ENCODE peak calls at places on chromosomes 11 and 22, in nine cellular contexts. M, J, S, A, K, T, V, B and R are unnamed samples. For H3K36me3, the result is how much of the 10 kb centered on the place peaks cover.

GRCh38 chr11:124798991-124799383 is 1.2 kb downstream of the MSANTD2 start:
- DNase-seq in M (peak), J (peak), S (no peak), A (peak), K (peak), T (peak), V (no peak), B (no peak), R (no peak)

GRCh38 chr11:47259178-47259977 is 1.6 kb downstream of the NR1H3 start:
- DNase-seq in M (peak), J (no peak), S (no peak), A (peak), K (peak), T (peak), V (peak), B (no peak), R (no peak)

GRCh38 chr11:73315288-73316020 is 7.4 kb downstream of the ARHGEF17 start:
- DNase-seq in M (no peak), J (no peak), S (no peak), A (no peak), K (no peak), T (no peak), V (no peak), B (no peak), R (no peak)

GRCh38 chr11:10409207-10409661 is 45.8 kb upstream of the AMPD3 start:
- DNase-seq in M (no peak), J (no peak), S (no peak), A (no peak), K (no peak), T (no peak), V (no peak), B (no peak), R (no peak)

GRCh38 chr11:9565822-9566560 is 7.5 kb upstream of the WEE1 start:
- DNase-seq in M (peak), J (peak), S (peak), A (peak), K (peak), T (peak), V (peak), B (no peak), R (no peak)

GRCh38 chr22:50628543-50629134 is 687 bp upstream of the ARSA start:
- DNase-seq in M (no peak), J (no peak), S (no peak), A (no peak), K (no peak), T (no peak), V (no peak), B (no peak), R (no peak)

GRCh38 chr11:8067929-8068575 is 13.0 kb upstream of the TUB start:
- DNase-seq in M (no peak), J (no peak), S (no peak), A (no peak), K (no peak), T (no peak), V (no peak), B (peak), R (no peak)

GRCh38 chr11:134510641-134511040 is 98.6 kb upstream of the B3GAT1 start:
- DNase-seq in M (no peak), J (no peak), S (no peak), A (no peak), K (no peak), T (no peak), V (no peak), B (no peak), R (peak)

GRCh38 chr11:89181111-89181510 is 3.4 kb downstream of the TYR start:
- DNase-seq in M (no peak), J (no peak), S (no peak), A (no peak), K (no peak), T (peak), V (no peak), B (no peak), R (no peak)

GRCh38 chr22:50125029-50125428 is 35.2 kb downstream of the MOV10L1 start:
- DNase-seq in M (no peak), J (no peak), S (no peak), A (no peak), K (no peak), T (no peak), V (no peak), B (no peak), R (no peak)

GRCh38 chr11:69014084-69014935 is 1.3 kb upstream of the MRGPRF start:
- DNase-seq in M (no peak), J (no peak), S (no peak), A (peak), K (no peak), T (peak), V (no peak), B (peak), R (no peak)

GRCh38 chr11:64341851-64342791 is 2.1 kb downstream of the CCDC88B start:
- DNase-seq in M (peak), J (peak), S (peak), A (peak), K (peak), T (peak), V (peak), B (peak), R (peak)

GRCh38 chr11:43489869-43490465 is 131.2 kb downstream of the TTC17 start:
- DNase-seq in M (no peak), J (no peak), S (no peak), A (no peak), K (no peak), T (no peak), V (no peak), B (no peak), R (no peak)

GRCh38 chr11:47553417-47553746 is 450 bp upstream of the CELF1 start:
- DNase-seq in M (no peak), J (no peak), S (no peak), A (no peak), K (no peak), T (no peak), V (no peak), B (no peak), R (no peak)

GRCh38 chr11:79076526-79077115 is 364.2 kb downstream of the TENM4 start:
- DNase-seq in M (peak), J (peak), S (no peak), A (no peak), K (peak), T (no peak), V (peak), B (peak), R (no peak)

GRCh38 chr22:24506802-24507438 is 11.8 kb downstream of the UPB1 start:
- DNase-seq in M (no peak), J (no peak), S (no peak), A (no peak), K (peak), T (peak), V (no peak), B (no peak), R (no peak)

GRCh38 chr11:6655790-6656580 is at the start of gene DCHS1:
- DNase-seq in M (peak), J (no peak), S (no peak), A (peak), K (no peak), T (no peak), V (no peak), B (no peak), R (no peak)

GRCh38 chr11:116693206-116694016 is 79.4 kb downstream of the BUD13 start:
- DNase-seq in M (no peak), J (peak), S (no peak), A (no peak), K (peak), T (no peak), V (peak), B (no peak), R (no peak)

GRCh38 chr22:23033116-23033905 is 37.0 kb upstream of the GNAZ start:
- DNase-seq in M (no peak), J (no peak), S (no peak), A (no peak), K (no peak), T (no peak), V (no peak), B (no peak), R (no peak)

GRCh38 chr11:8613036-8613435 is 19.0 kb upstream of the STK33 start:
- DNase-seq in M (no peak), J (peak), S (no peak), A (no peak), K (no peak), T (no peak), V (no peak), B (no peak), R (no peak)

GRCh38 chr11:77351281-77351905 is 49.9 kb upstream of the GDPD4 start:
- DNase-seq in M (no peak), J (peak), S (no peak), A (no peak), K (no peak), T (peak), V (no peak), B (no peak), R (no peak)

GRCh38 chr11:69508974-69509373 is 27.5 kb downstream of the LINC01488 start:
- DNase-seq in M (no peak), J (no peak), S (no peak), A (no peak), K (no peak), T (no peak), V (no peak), B (peak), R (no peak)

GRCh38 chr22:30801695-30802094 is 107.0 kb downstream of the OSBP2 start:
- DNase-seq in M (no peak), J (no peak), S (no peak), A (no peak), K (no peak), T (no peak), V (no peak), B (no peak), R (no peak)
- H3K4me3 ChIP-seq in M (no peak), J (no peak), S (no peak), A (no peak), K (no peak), T (no peak), V (no peak), B (no peak), R (no peak)

GRCh38 chr11:17930544-17931144 is 82.2 kb downstream of the SERGEF start:
- DNase-seq in M (peak), J (no peak), S (no peak), A (no peak), K (no peak), T (no peak), V (no peak), B (no peak), R (no peak)

GRCh38 chr11:17927041-17927440 is 85.8 kb downstream of the SERGEF start:
- DNase-seq in M (no peak), J (no peak), S (no peak), A (no peak), K (no peak), T (no peak), V (no peak), B (no peak), R (no peak)

GRCh38 chr11:17924713-17925112 is 88.1 kb downstream of the SERGEF start:
- DNase-seq in M (no peak), J (no peak), S (no peak), A (no peak), K (no peak), T (no peak), V (no peak), B (no peak), R (no peak)

GRCh38 chr11:17929171-17929570 is 83.7 kb downstream of the SERGEF start:
- DNase-seq in M (no peak), J (no peak), S (no peak), A (no peak), K (no peak), T (no peak), V (no peak), B (no peak), R (no peak)

DNA sequence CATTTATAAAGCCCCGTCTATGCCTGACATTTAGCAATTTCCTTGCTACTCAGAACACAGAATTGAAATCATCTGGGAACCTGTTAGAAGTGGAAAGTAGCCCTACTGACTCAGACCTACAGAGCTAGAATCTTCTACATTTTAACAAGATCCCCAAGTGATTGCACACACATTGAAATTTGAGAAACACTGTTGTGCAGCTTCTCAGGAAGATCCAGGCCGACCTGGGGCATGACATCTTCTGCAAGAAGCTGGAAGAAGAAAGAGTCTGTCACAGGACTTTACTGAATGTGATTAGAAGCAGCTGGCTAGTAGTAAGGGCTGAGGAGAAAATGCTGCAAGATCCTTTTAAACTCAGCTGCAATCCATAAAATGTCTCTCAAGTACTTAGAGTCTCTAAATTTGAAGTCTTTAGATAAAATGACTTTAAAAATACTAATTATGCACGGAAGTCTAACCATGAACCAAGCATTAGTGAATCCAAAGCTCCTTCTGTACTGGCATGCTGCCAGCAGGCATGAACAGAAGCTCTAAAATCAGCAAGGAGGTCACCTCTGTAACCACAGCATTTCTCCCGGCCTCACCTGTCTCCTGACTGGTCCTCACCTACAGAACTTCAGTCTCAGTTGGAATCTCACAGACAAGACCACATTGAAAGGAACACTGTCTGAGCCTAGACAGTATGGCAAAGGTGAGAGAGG is 85.1 kb downstream of the SERGEF start:
- DNase-seq in M (no peak), J (no peak), S (no peak), A (no peak), K (no peak), T (peak), V (no peak), B (no peak), R (no peak)
- H3K36me3 ChIP-seq in M (under half), J (under half), S (under half), A (under half), K (under half), T (under half), V (under half), B (under half), R (under half)

GRCh38 chr11:17734418-17734911 is at the start of gene KCNC1:
- DNase-seq in M (peak), J (no peak), S (peak), A (peak), K (no peak), T (peak), V (peak), B (no peak), R (peak)
- H3K4me3 ChIP-seq in M (no peak), J (peak), S (peak), A (peak), K (peak), T (peak), V (peak), B (peak), R (peak)

DNA sequence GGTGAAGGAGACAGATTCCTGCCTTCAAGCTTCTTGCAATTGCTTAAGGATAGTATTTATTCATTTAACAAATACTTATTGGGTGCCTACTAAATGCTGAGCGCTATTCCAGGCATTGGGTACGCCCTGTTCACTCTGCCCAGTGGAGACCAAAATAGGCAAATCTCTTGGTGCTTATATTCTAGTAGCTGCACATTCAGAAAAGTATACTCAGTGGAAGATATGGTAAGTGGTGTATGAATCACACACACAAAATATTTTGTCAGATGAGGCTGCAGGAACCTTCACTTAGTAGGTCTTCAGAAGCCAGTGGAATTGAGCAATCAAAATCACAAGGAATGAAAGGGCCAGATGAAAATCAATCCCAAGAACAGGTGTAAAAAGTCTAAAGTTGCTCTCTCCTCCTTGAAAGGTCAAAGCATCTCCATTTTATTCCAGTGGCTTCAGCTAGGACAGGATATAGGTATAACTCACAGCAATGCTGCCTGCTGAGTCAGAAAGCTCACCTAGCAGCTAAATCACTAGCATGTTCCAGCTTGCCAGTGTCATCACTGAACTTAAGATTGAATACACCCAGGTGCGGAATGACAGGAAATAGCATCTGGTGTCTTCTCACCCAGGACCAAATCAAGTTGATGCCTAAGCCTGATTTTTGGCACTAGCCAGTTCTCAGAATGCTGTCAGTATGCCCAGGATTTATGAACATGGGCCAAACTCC is 83.9 kb downstream of the AMOTL1 start:
- DNase-seq in M (no peak), J (peak), S (no peak), A (no peak), K (peak), T (no peak), V (no peak), B (no peak), R (no peak)
- H3K36me3 ChIP-seq in M (under half), J (under half), S (under half), A (under half), K (under half), T (under half), V (under half), B (half or more), R (under half)

DNA sequence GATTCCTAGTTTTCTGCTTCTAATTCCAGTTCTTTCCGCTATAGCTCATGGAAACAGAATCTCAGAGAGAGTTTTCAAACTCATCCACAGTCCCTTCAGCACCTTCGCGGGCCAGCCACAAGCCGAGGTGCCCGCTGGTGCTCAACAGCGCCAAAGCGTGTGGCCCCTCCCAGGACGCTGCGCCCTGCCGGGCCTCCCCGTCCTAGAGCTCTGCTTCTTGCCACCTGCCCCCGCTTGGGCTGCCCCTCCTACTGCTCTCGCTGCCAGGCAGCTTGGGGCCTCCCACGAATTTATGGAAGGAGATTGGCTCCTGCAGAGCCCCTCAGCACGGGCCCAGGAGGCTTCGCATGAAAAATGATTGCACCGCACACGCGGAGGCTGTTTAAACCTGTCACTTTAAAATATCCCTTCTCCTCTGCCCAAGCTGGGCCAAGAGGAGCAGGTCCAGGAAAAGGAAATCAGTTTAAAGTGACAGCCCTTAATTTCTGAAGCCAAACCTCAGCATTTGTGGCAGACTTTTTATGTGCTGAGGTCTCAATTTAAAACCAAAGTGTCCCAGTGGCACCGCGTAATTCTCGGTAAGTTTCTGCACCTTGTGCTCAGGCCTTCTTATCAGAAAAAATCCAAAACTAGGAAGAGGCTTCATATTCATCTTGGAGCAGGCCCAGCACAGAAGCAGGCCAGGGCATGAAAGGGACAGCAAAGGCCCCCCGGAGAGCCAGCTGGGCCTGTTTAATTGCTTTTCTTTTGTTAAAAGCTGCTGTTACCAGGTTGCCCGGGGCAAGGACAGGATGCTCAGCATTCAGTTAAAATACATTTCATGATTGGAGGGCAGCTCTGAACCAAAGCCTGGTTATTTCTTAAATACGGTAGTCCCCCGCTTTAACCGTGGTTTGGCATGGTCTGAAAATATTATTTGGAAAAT is 303.6 kb downstream of the OPCML start:
- DNase-seq in M (peak), J (no peak), S (peak), A (peak), K (no peak), T (no peak), V (peak), B (no peak), R (no peak)
- H3K4me3 ChIP-seq in M (no peak), J (no peak), S (no peak), A (no peak), K (no peak), T (no peak), V (no peak), B (peak), R (no peak)

DNA sequence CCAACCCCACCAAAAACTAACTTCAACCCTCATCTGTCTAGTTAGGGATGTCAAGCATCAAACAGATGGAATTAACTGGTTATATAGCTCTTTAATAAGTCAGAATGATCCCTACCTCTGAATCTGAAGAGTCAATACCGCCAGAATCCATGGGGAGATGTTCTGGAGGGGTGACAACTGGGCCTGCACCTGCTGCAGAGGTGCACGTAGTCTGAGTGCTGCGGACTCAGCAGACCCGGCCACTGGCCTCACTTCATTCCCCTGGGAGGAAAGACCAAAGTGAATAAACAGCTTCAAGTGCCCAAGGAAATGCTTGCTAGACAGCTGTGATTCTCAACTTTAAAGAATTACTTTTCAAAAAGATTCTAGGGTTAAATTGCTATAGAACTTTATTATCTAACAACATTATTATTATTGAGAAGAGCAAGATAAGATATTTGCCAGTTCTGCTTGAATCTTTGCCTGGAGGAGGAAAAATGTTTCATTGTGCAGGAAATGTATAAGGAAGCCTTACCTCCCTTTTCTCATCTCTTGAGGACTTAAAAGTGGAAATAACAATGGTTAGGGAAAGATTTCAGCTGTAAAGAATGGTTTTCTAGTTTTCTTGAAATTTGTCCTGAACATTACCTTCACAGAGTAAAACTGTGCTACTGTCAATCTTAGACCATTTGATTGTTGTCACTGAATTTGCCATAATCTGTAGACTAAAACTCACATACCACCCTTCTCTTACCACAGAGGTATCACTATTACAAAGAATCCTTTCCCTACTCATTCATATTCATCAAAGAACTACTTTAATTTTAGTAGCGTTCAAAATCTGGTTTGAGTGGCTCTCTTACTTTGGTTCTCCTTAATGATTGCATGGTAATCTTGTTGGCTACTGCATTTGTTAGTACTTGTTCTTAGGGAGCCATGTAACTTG is 4.2 kb downstream of the XBP1 start:
- DNase-seq in M (no peak), J (no peak), S (no peak), A (no peak), K (no peak), T (no peak), V (no peak), B (no peak), R (no peak)
- H3K36me3 ChIP-seq in M (under half), J (under half), S (under half), A (under half), K (under half), T (under half), V (half or more), B (half or more), R (under half)

GRCh38 chr11:122556605-122557004 is 98.9 kb upstream of the UBASH3B start:
- DNase-seq in M (peak), J (no peak), S (no peak), A (peak), K (no peak), T (peak), V (peak), B (no peak), R (peak)
- H3K4me3 ChIP-seq in M (no peak), J (no peak), S (no peak), A (no peak), K (no peak), T (no peak), V (no peak), B (peak), R (peak)